ENCODE peak calls at places on chromosomes 3 and 15, in six cellular contexts. N is esophagus squamous epithelium, F is non-pigmented ciliary epithelial cell, R is T-helper 9 cell, I is nephron progenitor cell, Q is AG08395. E is an unnamed sample.

GRCh38 chr3:122774564-122774963 is 19.1 kb downstream of the HSPBAP1 start:
- DNase-seq in N (no peak), F (peak), R (no peak), I (no peak), Q (no peak), E (no peak)

GRCh38 chr15:43998607-43999006 is 171.8 kb downstream of the WDR76 start:
- DNase-seq in N (no peak), F (peak), R (no peak), I (no peak), Q (peak), E (no peak)

GRCh38 chr3:121957674-121958419 is 63.6 kb downstream of the SLC15A2 start:
- DNase-seq in N (no peak), F (no peak), R (no peak), I (no peak), Q (no peak), E (no peak)

GRCh38 chr3:184239221-184239620 is 9.5 kb downstream of the ALG3 start:
- DNase-seq in N (no peak), F (no peak), R (no peak), I (no peak), Q (no peak), E (no peak)

GRCh38 chr3:12409625-12410596 is 74.4 kb upstream of the TSEN2 start:
- DNase-seq in N (no peak), F (no peak), R (no peak), I (no peak), Q (no peak), E (no peak)

GRCh38 chr15:81945014-81945615 is 100.7 kb downstream of the MEX3B start:
- DNase-seq in N (no peak), F (no peak), R (no peak), I (no peak), Q (no peak), E (no peak)

GRCh38 chr3:74642876-74643275 is 28.4 kb upstream of the CNTN3 start:
- DNase-seq in N (no peak), F (no peak), R (no peak), I (no peak), Q (no peak), E (no peak)

GRCh38 chr3:74599564-74599963 is 14.9 kb downstream of the CNTN3 start:
- DNase-seq in N (no peak), F (no peak), R (no peak), I (no peak), Q (peak), E (peak)

GRCh38 chr15:83283813-83284562 is 476 bp downstream of the BNC1 start:
- DNase-seq in N (no peak), F (no peak), R (no peak), I (peak), Q (no peak), E (no peak)

GRCh38 chr3:28077566-28077965 is 163.9 kb upstream of the CMC1 start:
- DNase-seq in N (no peak), F (peak), R (no peak), I (peak), Q (peak), E (peak)

GRCh38 chr15:32909431-32909830 is 191.6 kb downstream of the GREM1 start:
- DNase-seq in N (no peak), F (peak), R (no peak), I (no peak), Q (peak), E (peak)

GRCh38 chr15:95300958-95301357 is 1029.5 kb upstream of the NR2F2 start:
- DNase-seq in N (no peak), F (no peak), R (no peak), I (no peak), Q (peak), E (peak)

GRCh38 chr15:25687276-25687675 is 175.9 kb downstream of the ATP10A start:
- DNase-seq in N (no peak), F (no peak), R (no peak), I (no peak), Q (no peak), E (no peak)

GRCh38 chr3:39232859-39233258 is 40.5 kb upstream of the XIRP1 start:
- DNase-seq in N (no peak), F (no peak), R (no peak), I (no peak), Q (no peak), E (no peak)

GRCh38 chr3:194333981-194334320 is 17.2 kb downstream of the CPN2 start:
- DNase-seq in N (no peak), F (no peak), R (no peak), I (no peak), Q (no peak), E (no peak)

GRCh38 chr15:29117778-29118177 is 151.8 kb downstream of the NSMCE3 start:
- DNase-seq in N (no peak), F (no peak), R (no peak), I (no peak), Q (no peak), E (no peak)

GRCh38 chr15:32651229-32651837 is 9.8 kb downstream of the SCG5 start:
- DNase-seq in N (no peak), F (no peak), R (peak), I (peak), Q (peak), E (peak)

GRCh38 chr3:132898131-132898530 is 140.1 kb upstream of the TMEM108 start:
- DNase-seq in N (no peak), F (no peak), R (no peak), I (no peak), Q (no peak), E (no peak)

GRCh38 chr3:187958432-187959003 is 195.4 kb upstream of the LPP start:
- DNase-seq in N (no peak), F (no peak), R (peak), I (no peak), Q (no peak), E (no peak)

GRCh38 chr3:134317106-134317947 is 56.9 kb downstream of the AMOTL2 start:
- DNase-seq in N (no peak), F (no peak), R (no peak), I (no peak), Q (peak), E (peak)

GRCh38 chr3:168123211-168124173 is 27.8 kb upstream of the GOLIM4 start:
- DNase-seq in N (no peak), F (no peak), R (no peak), I (no peak), Q (no peak), E (no peak)

GRCh38 chr3:114623420-114624046 is 329.7 kb downstream of the TIGIT start:
- DNase-seq in N (no peak), F (no peak), R (no peak), I (no peak), Q (no peak), E (no peak)

GRCh38 chr3:172387728-172388127 is 60.5 kb downstream of the GHSR start:
- DNase-seq in N (no peak), F (no peak), R (no peak), I (no peak), Q (no peak), E (no peak)

GRCh38 chr3:130700541-130700940 is 46.1 kb downstream of the PIK3R4 start:
- DNase-seq in N (no peak), F (no peak), R (no peak), I (no peak), Q (no peak), E (no peak)

GRCh38 chr3:59257506-59257905 is 207.7 kb upstream of the CFAP20DC start:
- DNase-seq in N (no peak), F (no peak), R (no peak), I (no peak), Q (no peak), E (no peak)

GRCh38 chr15:83061680-83062079 is 5.4 kb downstream of the BTBD1 start:
- DNase-seq in N (no peak), F (peak), R (no peak), I (no peak), Q (peak), E (no peak)

GRCh38 chr3:159787794-159788205 is 200.8 kb upstream of the IL12A start:
- DNase-seq in N (no peak), F (peak), R (no peak), I (no peak), Q (no peak), E (peak)

GRCh38 chr15:85793641-85794597 is 806 bp downstream of the KLHL25 start:
- DNase-seq in N (no peak), F (no peak), R (peak), I (peak), Q (peak), E (peak)

GRCh38 chr3:193563999-193564398 is 9.3 kb upstream of the ATP13A4 start:
- DNase-seq in N (no peak), F (no peak), R (no peak), I (no peak), Q (no peak), E (peak)

GRCh38 chr3:10998542-10998941 is 6.0 kb downstream of the SLC6A1 start:
- DNase-seq in N (no peak), F (no peak), R (no peak), I (no peak), Q (no peak), E (peak)

GRCh38 chr3:54065551-54065950 is 56.8 kb upstream of the CACNA2D3 start:
- DNase-seq in N (no peak), F (no peak), R (no peak), I (no peak), Q (no peak), E (no peak)